ENCODE peak calls at places on chromosomes 4 and X, in ten cellular contexts. One of them, this sample, is unnamed.

GRCh38 chr4:40721730-40722171 is 28.0 kb upstream of the NSUN7 start:
- DNase-seq in stomach: no peak
- DNase-seq in breast epithelium: no peak
- DNase-seq in HepG2: peak
- DNase-seq in spleen: no peak
- DNase-seq in uterus: no peak
- DNase-seq in heart left ventricle: no peak
- DNase-seq in GM12878: no peak
- DNase-seq in tibial nerve: no peak
- DNase-seq in IMR-90: peak
- DNase-seq in this sample: no peak

GRCh38 chr4:122874194-122874593 is 47.6 kb downstream of the FGF2 start:
- DNase-seq in IMR-90: peak
- DNase-seq in tibial nerve: no peak
- DNase-seq in stomach: no peak
- DNase-seq in heart left ventricle: no peak
- DNase-seq in GM12878: no peak
- DNase-seq in HepG2: peak
- DNase-seq in spleen: no peak
- DNase-seq in uterus: no peak
- DNase-seq in breast epithelium: no peak
- DNase-seq in this sample: no peak

GRCh38 chrX:68284281-68284904 is 148.9 kb downstream of the OPHN1 start:
- DNase-seq in IMR-90: no peak
- DNase-seq in breast epithelium: no peak
- DNase-seq in HepG2: no peak
- DNase-seq in spleen: no peak
- DNase-seq in tibial nerve: no peak
- DNase-seq in uterus: no peak
- DNase-seq in stomach: no peak
- DNase-seq in heart left ventricle: no peak
- DNase-seq in GM12878: no peak
- DNase-seq in this sample: no peak

GRCh38 chrX:39397561-39398200 is 596.4 kb downstream of the MID1IP1 start:
- DNase-seq in stomach: no peak
- DNase-seq in breast epithelium: no peak
- DNase-seq in heart left ventricle: no peak
- DNase-seq in IMR-90: no peak
- DNase-seq in uterus: no peak
- DNase-seq in tibial nerve: no peak
- DNase-seq in GM12878: no peak
- DNase-seq in HepG2: no peak
- DNase-seq in spleen: no peak
- DNase-seq in this sample: no peak

GRCh38 chr4:180617203-180617602 is 1626.0 kb upstream of the TENM3 start:
- DNase-seq in GM12878: no peak
- DNase-seq in spleen: no peak
- DNase-seq in heart left ventricle: no peak
- DNase-seq in breast epithelium: no peak
- DNase-seq in IMR-90: peak
- DNase-seq in tibial nerve: no peak
- DNase-seq in HepG2: peak
- DNase-seq in uterus: no peak
- DNase-seq in stomach: no peak
- DNase-seq in this sample: no peak

GRCh38 chrX:1392376-1393130 is 640 bp upstream of the SLC25A6 start:
- DNase-seq in spleen: no peak
- DNase-seq in tibial nerve: peak
- DNase-seq in heart left ventricle: peak
- DNase-seq in stomach: peak
- DNase-seq in HepG2: no peak
- DNase-seq in breast epithelium: peak
- DNase-seq in IMR-90: peak
- DNase-seq in GM12878: no peak
- DNase-seq in uterus: peak
- DNase-seq in this sample: peak

GRCh38 chrX:43881410-43882293 is 598 bp downstream of the MAOB start:
- DNase-seq in HepG2: peak
- DNase-seq in uterus: peak
- DNase-seq in spleen: no peak
- DNase-seq in GM12878: no peak
- DNase-seq in tibial nerve: peak
- DNase-seq in breast epithelium: no peak
- DNase-seq in stomach: no peak
- DNase-seq in heart left ventricle: peak
- DNase-seq in IMR-90: no peak
- DNase-seq in this sample: peak

GRCh38 chr4:34037280-34037679 is 2207.0 kb downstream of the ARAP2 start:
- DNase-seq in IMR-90: no peak
- DNase-seq in heart left ventricle: no peak
- DNase-seq in spleen: no peak
- DNase-seq in stomach: no peak
- DNase-seq in GM12878: no peak
- DNase-seq in tibial nerve: no peak
- DNase-seq in HepG2: no peak
- DNase-seq in uterus: no peak
- DNase-seq in breast epithelium: no peak
- DNase-seq in this sample: no peak

GRCh38 chr4:152460488-152460887 is 75.4 kb downstream of the FBXW7 start:
- DNase-seq in HepG2: peak
- DNase-seq in IMR-90: peak
- DNase-seq in stomach: no peak
- DNase-seq in tibial nerve: no peak
- DNase-seq in uterus: no peak
- DNase-seq in GM12878: peak
- DNase-seq in breast epithelium: no peak
- DNase-seq in spleen: no peak
- DNase-seq in heart left ventricle: no peak
- DNase-seq in this sample: no peak

DNA sequence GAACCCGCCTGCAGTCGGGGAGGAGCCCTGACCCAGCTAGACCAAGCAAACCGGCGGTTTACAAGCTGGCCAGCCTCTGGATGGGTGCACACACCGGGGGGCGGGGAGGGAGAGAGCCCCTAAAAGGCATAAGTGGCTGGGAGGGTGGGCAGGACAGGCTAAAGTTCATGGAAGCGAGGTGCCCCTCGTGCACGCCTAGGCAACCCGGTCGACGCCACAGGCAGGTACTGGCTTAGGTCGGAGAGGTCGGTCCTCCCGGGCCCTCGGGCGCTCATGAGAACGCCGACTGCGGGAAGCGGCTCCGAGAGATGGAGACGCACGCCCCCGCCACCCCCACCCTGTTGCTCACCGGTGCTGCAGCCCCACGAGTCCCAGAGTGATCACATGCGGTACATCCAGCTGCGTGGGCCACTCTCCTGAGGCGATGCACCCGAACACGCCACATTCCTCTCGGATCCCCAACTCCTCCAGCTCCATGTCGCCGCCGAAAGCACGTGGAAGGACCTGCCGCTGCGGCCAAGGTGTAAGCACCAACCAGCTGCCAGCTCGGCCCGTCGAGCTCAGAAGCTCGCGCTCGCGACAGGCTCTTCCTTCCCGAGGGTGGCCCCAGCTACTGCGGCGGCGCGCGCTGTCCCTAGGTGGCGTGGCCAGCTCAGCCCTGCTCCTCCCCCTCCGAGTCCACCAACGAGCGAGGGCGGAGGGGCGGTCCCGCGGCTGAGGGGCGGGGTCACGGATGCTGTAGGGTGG is at the start of gene PPAT:
- DNase-seq in HepG2: peak
- DNase-seq in spleen: peak
- DNase-seq in uterus: peak
- DNase-seq in breast epithelium: peak
- DNase-seq in heart left ventricle: peak
- DNase-seq in tibial nerve: peak
- DNase-seq in IMR-90: peak
- DNase-seq in GM12878: peak
- DNase-seq in stomach: peak
- DNase-seq in this sample: peak
- TF ChIP-seq POLR2A in HepG2: peak
- TF ChIP-seq POLR2A in spleen: peak
- TF ChIP-seq POLR2A in uterus: peak
- TF ChIP-seq POLR2A in breast epithelium: no peak
- TF ChIP-seq POLR2A in heart left ventricle: peak
- TF ChIP-seq POLR2A in tibial nerve: peak
- TF ChIP-seq POLR2A in IMR-90: no peak
- TF ChIP-seq POLR2A in GM12878: peak
- TF ChIP-seq POLR2A in stomach: no peak
- TF ChIP-seq POLR2A in this sample: peak

GRCh38 chrX:154411322-154411980 is at the start of gene TAFAZZIN:
- DNase-seq in spleen: peak
- DNase-seq in uterus: peak
- DNase-seq in IMR-90: peak
- DNase-seq in GM12878: no peak
- DNase-seq in breast epithelium: peak
- DNase-seq in heart left ventricle: peak
- DNase-seq in HepG2: peak
- DNase-seq in tibial nerve: peak
- DNase-seq in stomach: peak
- DNase-seq in this sample: peak
- TF ChIP-seq POLR2A in spleen: no peak
- TF ChIP-seq POLR2A in uterus: peak
- TF ChIP-seq POLR2A in IMR-90: no peak
- TF ChIP-seq POLR2A in GM12878: peak
- TF ChIP-seq POLR2A in breast epithelium: peak
- TF ChIP-seq POLR2A in heart left ventricle: peak
- TF ChIP-seq POLR2A in HepG2: peak
- TF ChIP-seq POLR2A in tibial nerve: peak
- TF ChIP-seq POLR2A in stomach: no peak
- TF ChIP-seq POLR2A in this sample: peak

GRCh38 chrX:47232197-47232802 is 509 bp upstream of the USP11 start:
- DNase-seq in GM12878: no peak
- DNase-seq in spleen: no peak
- DNase-seq in breast epithelium: no peak
- DNase-seq in heart left ventricle: no peak
- DNase-seq in uterus: no peak
- DNase-seq in HepG2: no peak
- DNase-seq in tibial nerve: no peak
- DNase-seq in IMR-90: no peak
- DNase-seq in stomach: no peak
- DNase-seq in this sample: no peak

GRCh38 chrX:47233333-47234113 is 714 bp downstream of the USP11 start:
- DNase-seq in tibial nerve: peak
- DNase-seq in spleen: peak
- DNase-seq in breast epithelium: peak
- DNase-seq in stomach: peak
- DNase-seq in IMR-90: peak
- DNase-seq in heart left ventricle: peak
- DNase-seq in uterus: peak
- DNase-seq in HepG2: peak
- DNase-seq in GM12878: peak
- DNase-seq in this sample: peak

GRCh38 chrX:47234583-47234982 is 1.8 kb downstream of the USP11 start:
- DNase-seq in breast epithelium: no peak
- DNase-seq in stomach: no peak
- DNase-seq in GM12878: no peak
- DNase-seq in tibial nerve: no peak
- DNase-seq in heart left ventricle: no peak
- DNase-seq in IMR-90: peak
- DNase-seq in uterus: no peak
- DNase-seq in spleen: no peak
- DNase-seq in HepG2: no peak
- DNase-seq in this sample: no peak

GRCh38 chrX:47231167-47231566 is 1.6 kb upstream of the USP11 start:
- DNase-seq in tibial nerve: no peak
- DNase-seq in spleen: no peak
- DNase-seq in GM12878: no peak
- DNase-seq in breast epithelium: no peak
- DNase-seq in IMR-90: no peak
- DNase-seq in stomach: no peak
- DNase-seq in heart left ventricle: no peak
- DNase-seq in uterus: no peak
- DNase-seq in HepG2: no peak
- DNase-seq in this sample: no peak

DNA sequence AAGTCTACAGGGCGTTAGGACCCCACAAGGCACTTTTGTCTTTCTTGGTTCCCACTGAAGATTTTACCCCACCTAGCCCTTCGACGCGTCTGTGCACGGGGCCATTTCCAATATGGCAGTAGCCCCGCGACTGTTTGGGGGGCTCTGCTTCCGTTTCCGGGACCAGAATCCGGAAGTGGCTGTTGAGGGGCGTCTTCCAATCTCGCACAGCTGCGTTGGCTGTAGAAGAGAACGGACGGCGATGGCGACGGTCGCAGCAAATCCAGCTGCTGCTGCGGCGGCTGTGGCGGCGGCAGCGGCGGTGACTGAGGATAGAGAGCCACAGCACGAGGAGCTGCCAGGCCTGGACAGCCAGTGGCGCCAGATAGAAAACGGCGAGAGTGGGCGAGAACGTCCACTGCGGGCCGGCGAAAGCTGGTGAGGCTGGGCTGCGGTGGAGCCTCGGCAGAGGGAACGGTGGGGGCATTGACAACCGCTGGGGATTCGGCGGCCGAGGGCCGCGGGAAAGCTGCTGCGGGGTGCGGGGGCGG is at the start of gene USP11:
- DNase-seq in GM12878: no peak
- DNase-seq in breast epithelium: peak
- DNase-seq in HepG2: peak
- DNase-seq in stomach: peak
- DNase-seq in spleen: no peak
- DNase-seq in IMR-90: peak
- DNase-seq in heart left ventricle: peak
- DNase-seq in uterus: peak
- DNase-seq in tibial nerve: no peak
- DNase-seq in this sample: peak
- TF ChIP-seq POLR2A in GM12878: peak
- TF ChIP-seq POLR2A in breast epithelium: peak
- TF ChIP-seq POLR2A in HepG2: peak
- TF ChIP-seq POLR2A in stomach: no peak
- TF ChIP-seq POLR2A in spleen: no peak
- TF ChIP-seq POLR2A in IMR-90: peak
- TF ChIP-seq POLR2A in heart left ventricle: peak
- TF ChIP-seq POLR2A in uterus: no peak
- TF ChIP-seq POLR2A in tibial nerve: no peak
- TF ChIP-seq POLR2A in this sample: peak

DNA sequence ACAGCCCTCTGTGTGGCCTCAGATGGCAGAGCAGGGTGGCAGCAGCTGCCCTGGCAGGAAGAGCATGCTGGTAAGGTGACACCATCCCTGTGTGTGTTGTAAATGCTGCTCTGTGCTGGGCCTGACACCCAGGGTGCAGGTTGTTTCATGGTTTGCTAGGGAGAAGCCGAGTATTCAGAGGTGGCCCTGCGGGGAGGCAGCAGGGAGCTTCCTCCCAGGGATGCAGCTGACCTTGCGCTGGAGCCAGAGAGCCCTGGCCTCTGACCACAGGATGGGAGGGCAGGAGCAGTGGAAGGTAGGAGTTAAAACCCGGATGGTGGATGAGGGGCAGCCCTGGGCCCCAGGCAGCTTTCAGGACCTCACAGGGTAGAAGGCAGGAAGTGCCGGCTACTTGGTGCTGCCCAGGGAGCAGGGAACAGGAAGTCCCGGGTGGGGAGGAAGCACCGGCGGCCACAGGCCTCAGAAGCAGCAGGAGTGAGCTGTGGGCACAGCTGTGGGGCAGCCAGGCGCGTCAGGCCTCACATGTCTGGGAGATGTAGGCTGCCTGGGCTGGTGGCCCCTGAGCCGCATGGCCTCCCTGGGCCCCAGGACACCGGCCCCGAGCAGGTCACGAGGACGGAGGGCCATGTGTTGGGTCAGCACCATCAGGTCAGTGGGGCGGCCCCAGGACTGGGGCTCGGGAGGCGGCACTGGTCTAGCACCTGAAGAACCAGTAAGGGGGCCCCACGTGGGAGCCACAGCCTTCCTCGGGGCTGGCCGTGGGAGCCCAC is 19.1 kb downstream of the SH3BP2 start:
- DNase-seq in stomach: peak
- DNase-seq in IMR-90: peak
- DNase-seq in HepG2: peak
- DNase-seq in GM12878: peak
- DNase-seq in heart left ventricle: peak
- DNase-seq in spleen: peak
- DNase-seq in tibial nerve: peak
- DNase-seq in breast epithelium: no peak
- DNase-seq in uterus: peak
- DNase-seq in this sample: peak
- TF ChIP-seq POLR2A in stomach: no peak
- TF ChIP-seq POLR2A in IMR-90: no peak
- TF ChIP-seq POLR2A in HepG2: no peak
- TF ChIP-seq POLR2A in GM12878: peak
- TF ChIP-seq POLR2A in heart left ventricle: no peak
- TF ChIP-seq POLR2A in spleen: peak
- TF ChIP-seq POLR2A in tibial nerve: no peak
- TF ChIP-seq POLR2A in breast epithelium: no peak
- TF ChIP-seq POLR2A in uterus: no peak
- TF ChIP-seq POLR2A in this sample: no peak

This sample was measured in ovary.